ENCODE peak calls at places on chromosomes 3 and 15, in ten cellular contexts. One of them, this sample, is unnamed.

GRCh38 chr3:8759038-8759755 is 10.2 kb downstream of the OXTR start:
- DNase-seq in endodermal cell: peak
- DNase-seq in left ventricle myocardium inferior: no peak
- DNase-seq in tibial artery: no peak
- DNase-seq in mammary epithelial cell: no peak
- DNase-seq in H9: peak
- DNase-seq in CD4-positive, alpha-beta T cell: no peak
- DNase-seq in heart left ventricle: no peak
- DNase-seq in ovary: no peak
- DNase-seq in Peyer's patch: no peak
- DNase-seq in this sample: peak

GRCh38 chr3:25289663-25290062 is 138.4 kb upstream of the RARB start:
- DNase-seq in Peyer's patch: no peak
- DNase-seq in endodermal cell: no peak
- DNase-seq in mammary epithelial cell: no peak
- DNase-seq in left ventricle myocardium inferior: no peak
- DNase-seq in tibial artery: no peak
- DNase-seq in heart left ventricle: no peak
- DNase-seq in CD4-positive, alpha-beta T cell: no peak
- DNase-seq in ovary: no peak
- DNase-seq in H9: no peak
- DNase-seq in this sample: peak

GRCh38 chr15:39770748-39771689 is 11.6 kb downstream of the FSIP1 start:
- DNase-seq in CD4-positive, alpha-beta T cell: no peak
- DNase-seq in tibial artery: peak
- DNase-seq in left ventricle myocardium inferior: no peak
- DNase-seq in heart left ventricle: no peak
- DNase-seq in H9: no peak
- DNase-seq in ovary: no peak
- DNase-seq in mammary epithelial cell: peak
- DNase-seq in Peyer's patch: no peak
- DNase-seq in endodermal cell: no peak
- DNase-seq in this sample: peak

GRCh38 chr3:105354429-105354828 is 12.3 kb upstream of the ALCAM start:
- DNase-seq in ovary: no peak
- DNase-seq in tibial artery: no peak
- DNase-seq in mammary epithelial cell: no peak
- DNase-seq in H9: peak
- DNase-seq in CD4-positive, alpha-beta T cell: no peak
- DNase-seq in endodermal cell: peak
- DNase-seq in heart left ventricle: no peak
- DNase-seq in Peyer's patch: no peak
- DNase-seq in left ventricle myocardium inferior: no peak
- DNase-seq in this sample: no peak

GRCh38 chr3:52983336-52983807 is 62.5 kb downstream of the SFMBT1 start:
- DNase-seq in left ventricle myocardium inferior: no peak
- DNase-seq in CD4-positive, alpha-beta T cell: peak
- DNase-seq in mammary epithelial cell: no peak
- DNase-seq in Peyer's patch: no peak
- DNase-seq in heart left ventricle: no peak
- DNase-seq in endodermal cell: no peak
- DNase-seq in ovary: no peak
- DNase-seq in tibial artery: no peak
- DNase-seq in H9: no peak
- DNase-seq in this sample: no peak

GRCh38 chr3:33954956-33955355 is 156.5 kb downstream of the PDCD6IP start:
- DNase-seq in endodermal cell: peak
- DNase-seq in ovary: no peak
- DNase-seq in H9: peak
- DNase-seq in tibial artery: no peak
- DNase-seq in heart left ventricle: no peak
- DNase-seq in CD4-positive, alpha-beta T cell: no peak
- DNase-seq in Peyer's patch: no peak
- DNase-seq in mammary epithelial cell: no peak
- DNase-seq in left ventricle myocardium inferior: no peak
- DNase-seq in this sample: no peak

GRCh38 chr3:125414671-125415070 is 39.5 kb upstream of the ZNF148 start:
- DNase-seq in endodermal cell: no peak
- DNase-seq in heart left ventricle: no peak
- DNase-seq in CD4-positive, alpha-beta T cell: no peak
- DNase-seq in mammary epithelial cell: no peak
- DNase-seq in H9: no peak
- DNase-seq in left ventricle myocardium inferior: no peak
- DNase-seq in tibial artery: no peak
- DNase-seq in ovary: no peak
- DNase-seq in Peyer's patch: no peak
- DNase-seq in this sample: no peak

GRCh38 chr3:19171794-19172193 is 23.5 kb downstream of the KCNH8 start:
- DNase-seq in left ventricle myocardium inferior: no peak
- DNase-seq in H9: no peak
- DNase-seq in mammary epithelial cell: no peak
- DNase-seq in CD4-positive, alpha-beta T cell: no peak
- DNase-seq in endodermal cell: no peak
- DNase-seq in tibial artery: no peak
- DNase-seq in ovary: no peak
- DNase-seq in heart left ventricle: no peak
- DNase-seq in Peyer's patch: no peak
- DNase-seq in this sample: no peak

GRCh38 chr3:31384117-31384516 is 148.6 kb upstream of the STT3B start:
- DNase-seq in Peyer's patch: no peak
- DNase-seq in tibial artery: no peak
- DNase-seq in H9: no peak
- DNase-seq in left ventricle myocardium inferior: no peak
- DNase-seq in ovary: no peak
- DNase-seq in heart left ventricle: no peak
- DNase-seq in mammary epithelial cell: no peak
- DNase-seq in endodermal cell: no peak
- DNase-seq in CD4-positive, alpha-beta T cell: no peak
- DNase-seq in this sample: peak

GRCh38 chr15:40955141-40955903 is 2.1 kb downstream of the CHAC1 start:
- DNase-seq in tibial artery: no peak
- DNase-seq in ovary: no peak
- DNase-seq in Peyer's patch: peak
- DNase-seq in CD4-positive, alpha-beta T cell: no peak
- DNase-seq in left ventricle myocardium inferior: no peak
- DNase-seq in mammary epithelial cell: no peak
- DNase-seq in endodermal cell: no peak
- DNase-seq in H9: no peak
- DNase-seq in heart left ventricle: peak
- DNase-seq in this sample: no peak

GRCh38 chr15:69999392-70000085 is 98.2 kb downstream of the TLE3 start:
- DNase-seq in Peyer's patch: no peak
- DNase-seq in endodermal cell: no peak
- DNase-seq in mammary epithelial cell: no peak
- DNase-seq in heart left ventricle: no peak
- DNase-seq in ovary: no peak
- DNase-seq in CD4-positive, alpha-beta T cell: no peak
- DNase-seq in H9: no peak
- DNase-seq in tibial artery: no peak
- DNase-seq in left ventricle myocardium inferior: no peak
- DNase-seq in this sample: no peak

GRCh38 chr15:70001859-70002258 is 95.9 kb downstream of the TLE3 start:
- DNase-seq in CD4-positive, alpha-beta T cell: no peak
- DNase-seq in ovary: no peak
- DNase-seq in left ventricle myocardium inferior: no peak
- DNase-seq in Peyer's patch: no peak
- DNase-seq in tibial artery: no peak
- DNase-seq in heart left ventricle: no peak
- DNase-seq in H9: no peak
- DNase-seq in mammary epithelial cell: no peak
- DNase-seq in endodermal cell: no peak
- DNase-seq in this sample: no peak

GRCh38 chr15:70002897-70003296 is 94.8 kb downstream of the TLE3 start:
- DNase-seq in ovary: no peak
- DNase-seq in heart left ventricle: no peak
- DNase-seq in tibial artery: no peak
- DNase-seq in left ventricle myocardium inferior: no peak
- DNase-seq in CD4-positive, alpha-beta T cell: no peak
- DNase-seq in mammary epithelial cell: no peak
- DNase-seq in Peyer's patch: no peak
- DNase-seq in H9: no peak
- DNase-seq in endodermal cell: no peak
- DNase-seq in this sample: no peak

GRCh38 chr15:70008697-70009285 is 88.9 kb downstream of the TLE3 start:
- DNase-seq in endodermal cell: no peak
- DNase-seq in ovary: no peak
- DNase-seq in mammary epithelial cell: no peak
- DNase-seq in tibial artery: no peak
- DNase-seq in heart left ventricle: no peak
- DNase-seq in H9: no peak
- DNase-seq in left ventricle myocardium inferior: no peak
- DNase-seq in Peyer's patch: no peak
- DNase-seq in CD4-positive, alpha-beta T cell: no peak
- DNase-seq in this sample: no peak

DNA sequence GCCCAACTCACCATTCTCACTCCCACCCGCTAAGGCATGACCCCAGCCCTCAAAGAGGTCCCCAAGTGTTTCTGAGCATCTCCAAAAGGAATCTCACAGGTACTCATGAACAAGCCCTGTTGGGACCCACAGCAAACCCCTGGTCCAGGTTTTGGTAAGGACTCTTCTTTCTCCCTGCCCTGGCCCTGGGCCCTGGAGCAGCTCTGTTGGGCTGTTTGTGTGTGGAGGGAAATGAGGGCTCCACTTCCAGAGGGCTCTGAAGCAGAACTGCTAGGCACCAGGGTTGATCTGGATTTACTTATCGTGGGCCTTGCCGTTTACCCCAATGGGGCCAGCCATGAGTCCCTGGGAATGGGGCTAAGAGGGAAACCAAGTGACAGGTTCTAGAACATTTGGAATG is 92.9 kb downstream of the TLE3 start:
- DNase-seq in ovary: no peak
- DNase-seq in CD4-positive, alpha-beta T cell: no peak
- DNase-seq in mammary epithelial cell: no peak
- DNase-seq in left ventricle myocardium inferior: no peak
- DNase-seq in tibial artery: no peak
- DNase-seq in heart left ventricle: no peak
- DNase-seq in Peyer's patch: no peak
- DNase-seq in H9: no peak
- DNase-seq in endodermal cell: no peak
- DNase-seq in this sample: no peak
- TF ChIP-seq CTCF in ovary: no peak
- TF ChIP-seq CTCF in CD4-positive, alpha-beta T cell: no peak
- TF ChIP-seq CTCF in mammary epithelial cell: no peak
- TF ChIP-seq CTCF in left ventricle myocardium inferior: no peak
- TF ChIP-seq CTCF in tibial artery: no peak
- TF ChIP-seq CTCF in heart left ventricle: no peak
- TF ChIP-seq CTCF in Peyer's patch: no peak
- TF ChIP-seq CTCF in H9: no peak
- TF ChIP-seq CTCF in endodermal cell: no peak
- TF ChIP-seq CTCF in this sample: no peak

GRCh38 chr3:177111541-177111949 is 85.7 kb downstream of the TBL1XR1 start:
- DNase-seq in heart left ventricle: no peak
- DNase-seq in left ventricle myocardium inferior: no peak
- DNase-seq in H9: no peak
- DNase-seq in endodermal cell: no peak
- DNase-seq in Peyer's patch: no peak
- DNase-seq in tibial artery: no peak
- DNase-seq in CD4-positive, alpha-beta T cell: no peak
- DNase-seq in ovary: no peak
- DNase-seq in mammary epithelial cell: no peak
- DNase-seq in this sample: no peak
- H3K27ac ChIP-seq in heart left ventricle: no peak
- H3K27ac ChIP-seq in left ventricle myocardium inferior: no peak
- H3K27ac ChIP-seq in H9: no peak
- H3K27ac ChIP-seq in endodermal cell: no peak
- H3K27ac ChIP-seq in Peyer's patch: no peak
- H3K27ac ChIP-seq in tibial artery: no peak
- H3K27ac ChIP-seq in CD4-positive, alpha-beta T cell: no peak
- H3K27ac ChIP-seq in ovary: no peak
- H3K27ac ChIP-seq in mammary epithelial cell: no peak
- H3K27ac ChIP-seq in this sample: no peak

DNA sequence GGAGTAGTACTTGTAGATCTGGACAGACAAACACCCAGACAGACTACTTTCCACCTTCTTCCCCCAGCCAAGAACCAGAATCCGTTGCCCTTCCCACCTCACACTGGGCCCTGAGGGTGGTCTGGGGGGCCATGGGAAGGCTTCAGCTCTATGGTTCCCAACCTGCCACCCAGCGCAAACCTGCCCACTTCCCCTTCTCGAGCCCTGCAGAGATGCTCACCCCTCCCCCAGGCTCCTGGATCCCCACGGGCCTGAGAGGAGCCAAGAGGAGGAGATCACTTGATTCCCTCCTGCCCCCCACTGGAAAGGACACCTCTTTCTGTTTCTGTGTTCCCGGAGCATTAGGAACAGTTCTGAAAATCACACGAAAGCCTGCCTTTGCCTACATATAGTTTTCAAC is 8.7 kb downstream of the STRA6 start:
- DNase-seq in Peyer's patch: no peak
- DNase-seq in left ventricle myocardium inferior: no peak
- DNase-seq in ovary: no peak
- DNase-seq in heart left ventricle: no peak
- DNase-seq in endodermal cell: no peak
- DNase-seq in mammary epithelial cell: no peak
- DNase-seq in CD4-positive, alpha-beta T cell: no peak
- DNase-seq in H9: no peak
- DNase-seq in tibial artery: no peak
- DNase-seq in this sample: no peak
- TF ChIP-seq CTCF in Peyer's patch: no peak
- TF ChIP-seq CTCF in left ventricle myocardium inferior: no peak
- TF ChIP-seq CTCF in ovary: no peak
- TF ChIP-seq CTCF in heart left ventricle: no peak
- TF ChIP-seq CTCF in endodermal cell: no peak
- TF ChIP-seq CTCF in mammary epithelial cell: no peak
- TF ChIP-seq CTCF in CD4-positive, alpha-beta T cell: no peak
- TF ChIP-seq CTCF in H9: no peak
- TF ChIP-seq CTCF in tibial artery: no peak
- TF ChIP-seq CTCF in this sample: no peak

GRCh38 chr15:70323111-70323851 is 225.6 kb upstream of the TLE3 start:
- DNase-seq in heart left ventricle: no peak
- DNase-seq in left ventricle myocardium inferior: peak
- DNase-seq in tibial artery: peak
- DNase-seq in ovary: peak
- DNase-seq in Peyer's patch: no peak
- DNase-seq in mammary epithelial cell: no peak
- DNase-seq in endodermal cell: peak
- DNase-seq in H9: no peak
- DNase-seq in CD4-positive, alpha-beta T cell: no peak
- DNase-seq in this sample: peak

GRCh38 chr15:70329179-70329578 is 231.5 kb upstream of the TLE3 start:
- DNase-seq in mammary epithelial cell: no peak
- DNase-seq in endodermal cell: peak
- DNase-seq in ovary: no peak
- DNase-seq in CD4-positive, alpha-beta T cell: no peak
- DNase-seq in Peyer's patch: no peak
- DNase-seq in tibial artery: peak
- DNase-seq in H9: no peak
- DNase-seq in left ventricle myocardium inferior: no peak
- DNase-seq in heart left ventricle: no peak
- DNase-seq in this sample: no peak

GRCh38 chr15:70324001-70324974 is 226.6 kb upstream of the TLE3 start:
- DNase-seq in mammary epithelial cell: peak
- DNase-seq in tibial artery: peak
- DNase-seq in CD4-positive, alpha-beta T cell: no peak
- DNase-seq in ovary: no peak
- DNase-seq in heart left ventricle: no peak
- DNase-seq in endodermal cell: no peak
- DNase-seq in Peyer's patch: no peak
- DNase-seq in H9: no peak
- DNase-seq in left ventricle myocardium inferior: no peak
- DNase-seq in this sample: peak

GRCh38 chr15:70327328-70328136 is 229.8 kb upstream of the TLE3 start:
- DNase-seq in CD4-positive, alpha-beta T cell: no peak
- DNase-seq in tibial artery: no peak
- DNase-seq in ovary: no peak
- DNase-seq in H9: no peak
- DNase-seq in endodermal cell: peak
- DNase-seq in left ventricle myocardium inferior: no peak
- DNase-seq in heart left ventricle: no peak
- DNase-seq in mammary epithelial cell: peak
- DNase-seq in Peyer's patch: no peak
- DNase-seq in this sample: peak

GRCh38 chr15:70328137-70329115 is 230.7 kb upstream of the TLE3 start:
- DNase-seq in mammary epithelial cell: no peak
- DNase-seq in tibial artery: peak
- DNase-seq in ovary: no peak
- DNase-seq in Peyer's patch: no peak
- DNase-seq in H9: no peak
- DNase-seq in endodermal cell: peak
- DNase-seq in left ventricle myocardium inferior: peak
- DNase-seq in CD4-positive, alpha-beta T cell: no peak
- DNase-seq in heart left ventricle: peak
- DNase-seq in this sample: peak
- H3K27ac ChIP-seq in mammary epithelial cell: no peak
- H3K27ac ChIP-seq in tibial artery: peak
- H3K27ac ChIP-seq in ovary: no peak
- H3K27ac ChIP-seq in Peyer's patch: peak
- H3K27ac ChIP-seq in H9: no peak
- H3K27ac ChIP-seq in endodermal cell: no peak
- H3K27ac ChIP-seq in left ventricle myocardium inferior: no peak
- H3K27ac ChIP-seq in CD4-positive, alpha-beta T cell: no peak
- H3K27ac ChIP-seq in heart left ventricle: no peak
- H3K27ac ChIP-seq in this sample: no peak

This sample was measured in astrocyte.